ENCODE peak calls at places on chromosome 9, in four cellular contexts. W is GM23338, U is WTC11, I is GM12878. P is an unnamed sample.

GRCh38 chr9:126036881-126037291 is 289.7 kb downstream of the PBX3 start:
- DNase-seq in W (no peak), U (no peak), I (no peak), P (no peak)

GRCh38 chr9:113042884-113043657 is 13.5 kb downstream of the ZFP37 start:
- DNase-seq in W (peak; percentile 4), U (no peak), I (no peak), P (no peak)

GRCh38 chr9:18457498-18457897 is 16.5 kb upstream of the ADAMTSL1 start:
- DNase-seq in W (no peak), U (no peak), I (no peak), P (no peak)

GRCh38 chr9:134322781-134323241 is 3.4 kb upstream of the RXRA start:
- DNase-seq in W (no peak), U (no peak), I (no peak), P (no peak)

GRCh38 chr9:19371942-19372341 is 8.1 kb downstream of the RPS6 start:
- DNase-seq in W (peak; percentile 46), U (no peak), I (no peak), P (no peak)

GRCh38 chr9:78366827-78367226 is 69.9 kb downstream of the PSAT1 start:
- DNase-seq in W (peak; percentile 15), U (no peak), I (no peak), P (no peak)

GRCh38 chr9:27371382-27371781 is 74.4 kb upstream of the EQTN start:
- DNase-seq in W (no peak), U (no peak), I (no peak), P (no peak)

GRCh38 chr9:37984672-37985611 is 81.0 kb upstream of the SLC25A51 start:
- DNase-seq in W (no peak), U (no peak), I (no peak), P (no peak)

GRCh38 chr9:71769175-71770165 is 1.2 kb upstream of the CEMIP2 start:
- DNase-seq in W (peak; percentile 97), U (peak; percentile 89), I (no peak), P (no peak)

GRCh38 chr9:129776938-129777768 is 24.3 kb upstream of the PTGES start:
- DNase-seq in W (peak; percentile 20), U (no peak), I (no peak), P (no peak)

GRCh38 chr9:130687615-130688014 is 6.0 kb upstream of the EXOSC2 start:
- DNase-seq in W (no peak), U (no peak), I (no peak), P (no peak)

GRCh38 chr9:6759114-6759977 is 1.6 kb downstream of the KDM4C start:
- DNase-seq in W (peak; percentile 35), U (no peak), I (peak; percentile 62), P (no peak)

GRCh38 chr9:135340726-135341475 is 138.7 kb upstream of the PPP1R26 start:
- DNase-seq in W (no peak), U (peak; percentile 10), I (no peak), P (no peak)

GRCh38 chr9:110738982-110739381 is 70.4 kb downstream of the MUSK start:
- DNase-seq in W (no peak), U (no peak), I (no peak), P (no peak)

GRCh38 chr9:125513634-125514413 is 193.2 kb downstream of the MAPKAP1 start:
- DNase-seq in W (no peak), U (no peak), I (peak; percentile 59), P (no peak)

GRCh38 chr9:18480649-18481048 is 6.7 kb downstream of the ADAMTSL1 start:
- DNase-seq in W (no peak), U (no peak), I (no peak), P (no peak)

GRCh38 chr9:80554856-80555255 is 983.1 kb downstream of the TLE4 start:
- DNase-seq in W (no peak), U (no peak), I (no peak), P (no peak)

GRCh38 chr9:134469041-134469875 is 143.0 kb downstream of the RXRA start:
- DNase-seq in W (no peak), U (no peak), I (no peak), P (no peak)

GRCh38 chr9:83167126-83167525 is 104.2 kb upstream of the RASEF start:
- DNase-seq in W (peak; percentile 15), U (no peak), I (no peak), P (no peak)

GRCh38 chr9:125126019-125126746 is 17.1 kb downstream of the SCAI start:
- DNase-seq in W (no peak), U (no peak), I (peak; percentile 50), P (no peak)

GRCh38 chr9:107730691-107731090 is 241.1 kb upstream of the KLF4 start:
- DNase-seq in W (no peak), U (no peak), I (no peak), P (no peak)

DNA sequence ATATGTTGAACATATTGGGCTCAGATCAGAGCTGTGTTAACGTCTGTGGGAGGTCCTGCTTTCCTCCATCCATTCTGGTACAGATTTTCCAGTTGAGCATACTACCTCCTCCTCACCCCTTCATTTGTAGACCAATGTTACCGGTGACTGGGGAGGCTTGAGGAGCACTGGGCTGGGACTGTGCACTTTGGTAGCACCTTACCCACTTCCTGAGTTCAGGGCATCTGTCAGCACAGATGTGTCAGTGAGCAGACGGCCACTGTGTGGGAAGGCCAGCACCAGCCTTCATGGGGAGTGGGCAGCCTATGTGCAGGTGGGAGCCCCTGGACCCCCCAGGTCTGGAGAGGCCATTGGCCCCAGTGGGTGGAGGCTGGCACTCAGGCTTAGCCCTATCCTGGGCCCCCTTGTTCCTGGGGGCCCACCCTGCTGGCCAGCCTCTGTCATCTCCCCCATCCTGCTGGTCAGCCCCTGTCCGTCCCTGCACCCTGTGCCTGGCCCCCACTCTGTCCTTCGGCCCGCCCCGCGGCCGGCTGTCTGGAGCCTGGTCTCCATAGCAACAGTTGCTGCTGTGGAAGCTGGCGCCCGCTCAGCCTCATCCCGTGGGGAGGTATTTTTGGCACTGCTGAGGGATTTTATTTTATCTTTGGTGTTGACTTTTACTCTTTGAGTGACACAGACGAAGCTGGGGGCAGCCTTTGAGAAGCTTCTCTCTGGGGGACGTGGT is 21.3 kb downstream of the WNK2 start:
- DNase-seq in W (no peak), U (no peak), I (no peak), P (no peak)
- TF ChIP-seq CREB1 in W (no peak), U (no peak), I (no peak), P (no peak)

GRCh38 chr9:127567898-127568617 is 44.0 kb upstream of the STXBP1 start:
- DNase-seq in W (peak; percentile 72), U (peak; percentile 57), I (no peak), P (no peak)
- TF ChIP-seq CREB1 in W (no peak), U (no peak), I (no peak), P (no peak)

GRCh38 chr9:35476596-35476995 is 13.3 kb upstream of the RUSC2 start:
- DNase-seq in W (peak; percentile 18), U (no peak), I (no peak), P (no peak)

GRCh38 chr9:35470894-35471293 is 19.0 kb upstream of the RUSC2 start:
- DNase-seq in W (no peak), U (no peak), I (no peak), P (no peak)
- TF ChIP-seq CREB1 in W (no peak), U (no peak), I (no peak), P (no peak)

DNA sequence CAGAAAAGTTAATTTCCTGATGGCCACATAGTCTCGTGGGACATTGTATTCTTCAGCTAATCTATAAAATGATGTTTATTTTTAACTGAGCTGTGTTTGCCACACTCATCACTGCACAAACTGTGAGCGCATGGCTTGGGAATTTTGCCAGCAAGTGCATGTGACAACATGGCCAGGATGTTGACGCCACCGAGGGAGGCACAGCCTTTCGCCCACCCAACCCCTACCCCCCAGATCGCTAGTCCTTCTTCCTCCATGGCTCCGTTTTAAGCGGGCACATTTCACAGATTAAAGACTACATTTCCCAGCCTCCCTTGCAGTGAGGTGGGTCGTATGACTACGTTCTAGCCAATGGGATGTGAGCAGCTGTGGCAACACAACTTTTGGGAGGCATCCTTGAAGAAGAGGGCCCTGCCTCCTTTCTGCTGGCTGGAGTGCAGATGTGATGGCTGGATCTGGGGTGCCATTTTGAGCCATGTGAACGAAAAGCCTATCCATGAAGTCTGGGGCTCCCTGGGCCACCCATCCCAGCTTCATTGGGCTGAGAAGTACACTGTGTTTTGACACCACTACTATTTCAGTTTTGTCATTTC is 7.9 kb downstream of the NRARP start:
- DNase-seq in W (peak; percentile 81), U (peak; percentile 52), I (no peak), P (peak; percentile 58)
- TF ChIP-seq CREB1 in W (peak; percentile 43), U (no peak), I (no peak), P (peak; percentile 12)

GRCh38 chr9:87604886-87605588 is 107.4 kb downstream of the DAPK1 start:
- DNase-seq in W (no peak), U (no peak), I (no peak), P (no peak)

GRCh38 chr9:87609002-87609401 is 111.3 kb downstream of the DAPK1 start:
- DNase-seq in W (peak; percentile 55), U (no peak), I (no peak), P (no peak)

GRCh38 chr9:87607859-87608258 is 110.2 kb downstream of the DAPK1 start:
- DNase-seq in W (no peak), U (no peak), I (no peak), P (no peak)

GRCh38 chr9:87605676-87606075 is 108.0 kb downstream of the DAPK1 start:
- DNase-seq in W (no peak), U (no peak), I (no peak), P (no peak)

GRCh38 chr9:87606921-87607521 is 109.4 kb downstream of the DAPK1 start:
- DNase-seq in W (no peak), U (no peak), I (no peak), P (no peak)
- TF ChIP-seq CREB1 in W (no peak), U (no peak), I (no peak), P (no peak)

DNA sequence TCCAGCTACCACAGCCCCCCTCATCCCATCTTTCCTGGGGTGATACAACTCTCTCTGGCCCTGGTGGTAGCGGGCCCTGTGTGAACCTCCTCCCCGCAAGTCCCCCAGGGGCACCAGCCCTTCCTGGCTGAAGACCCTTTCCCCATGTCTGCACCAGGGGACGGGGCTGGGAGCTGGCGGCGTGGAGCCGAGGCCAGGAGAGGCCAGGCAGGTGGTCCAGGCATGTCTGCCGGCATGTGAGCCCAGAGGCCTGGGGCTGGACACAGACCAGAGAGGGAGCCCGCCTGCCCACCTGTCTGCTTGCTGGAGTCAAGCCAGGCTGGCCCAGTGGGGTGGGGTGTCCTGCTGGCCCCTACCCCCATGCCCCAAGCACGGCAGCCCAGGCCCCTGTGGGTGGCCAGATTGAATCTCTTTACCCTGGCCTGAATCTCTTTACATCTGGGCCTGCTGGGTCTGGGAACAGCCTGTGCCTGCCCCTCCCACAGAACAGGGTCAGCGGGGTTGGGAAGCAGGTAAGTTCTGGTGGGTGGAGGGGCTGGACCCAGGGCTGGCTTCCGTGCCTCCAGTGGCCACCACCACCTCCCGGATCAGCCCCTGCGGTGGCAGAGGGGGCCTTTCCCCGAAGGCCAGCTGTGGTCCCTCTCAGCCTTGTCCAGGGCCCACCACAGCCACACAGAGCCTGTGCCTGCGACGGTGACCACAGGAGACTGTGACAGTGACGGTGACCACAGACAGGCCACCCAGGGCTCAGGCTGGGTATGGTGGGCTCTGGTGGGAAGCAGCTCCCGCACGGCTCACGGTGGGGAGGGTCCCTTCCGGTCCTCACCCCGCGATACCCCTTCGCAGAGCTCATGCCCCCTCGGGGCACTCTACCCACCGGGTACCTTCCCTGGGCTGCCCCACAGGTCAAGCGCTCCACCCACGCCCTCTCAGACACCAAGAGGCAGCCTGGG is 7.1 kb downstream of the LCN12 start:
- DNase-seq in W (no peak), U (no peak), I (no peak), P (no peak)
- TF ChIP-seq CREB1 in W (no peak), U (no peak), I (no peak), P (no peak)